ENCODE peak calls at places on chromosomes 6 and 20, in five cellular contexts. One of them, this sample, is unnamed.

GRCh38 chr20:6704132-6704861 is 63.2 kb upstream of the BMP2 start:
- DNase-seq in left ventricle myocardium inferior: no peak
- DNase-seq in cardiac muscle cell: peak; percentile 38
- DNase-seq in H9: no peak
- DNase-seq in AG09309: peak; percentile 63
- DNase-seq in this sample: no peak

GRCh38 chr6:35295521-35296315 is 1.9 kb upstream of the DEF6 start:
- DNase-seq in left ventricle myocardium inferior: no peak
- DNase-seq in cardiac muscle cell: no peak
- DNase-seq in H9: no peak
- DNase-seq in AG09309: no peak
- DNase-seq in this sample: no peak

GRCh38 chr6:128570439-128571063 is 50.2 kb upstream of the PTPRK start:
- DNase-seq in left ventricle myocardium inferior: no peak
- DNase-seq in cardiac muscle cell: no peak
- DNase-seq in H9: no peak
- DNase-seq in AG09309: no peak
- DNase-seq in this sample: no peak

GRCh38 chr6:6633898-6634734 is 45.6 kb downstream of the LY86 start:
- DNase-seq in left ventricle myocardium inferior: no peak
- DNase-seq in cardiac muscle cell: no peak
- DNase-seq in H9: no peak
- DNase-seq in AG09309: no peak
- DNase-seq in this sample: no peak

GRCh38 chr6:26613717-26614683 is 17.2 kb downstream of the ABT1 start:
- DNase-seq in left ventricle myocardium inferior: no peak
- DNase-seq in cardiac muscle cell: no peak
- DNase-seq in H9: peak; percentile 50
- DNase-seq in AG09309: no peak
- DNase-seq in this sample: no peak

GRCh38 chr6:44831002-44831610 is 443.6 kb downstream of the CDC5L start:
- DNase-seq in left ventricle myocardium inferior: no peak
- DNase-seq in cardiac muscle cell: peak; percentile 51
- DNase-seq in H9: no peak
- DNase-seq in AG09309: no peak
- DNase-seq in this sample: no peak

GRCh38 chr6:122681715-122682114 is 71.5 kb downstream of the PKIB start:
- DNase-seq in left ventricle myocardium inferior: no peak
- DNase-seq in cardiac muscle cell: no peak
- DNase-seq in H9: no peak
- DNase-seq in AG09309: no peak
- DNase-seq in this sample: no peak

GRCh38 chr20:48986899-48987298 is 59.2 kb upstream of the CSE1L start:
- DNase-seq in left ventricle myocardium inferior: no peak
- DNase-seq in cardiac muscle cell: peak; percentile 3
- DNase-seq in H9: no peak
- DNase-seq in AG09309: no peak
- DNase-seq in this sample: no peak

GRCh38 chr20:11387189-11387754 is 530.4 kb upstream of the BTBD3 start:
- DNase-seq in left ventricle myocardium inferior: no peak
- DNase-seq in cardiac muscle cell: peak; percentile 57
- DNase-seq in H9: no peak
- DNase-seq in AG09309: peak; percentile 70
- DNase-seq in this sample: no peak

GRCh38 chr6:1482381-1483166 is 93.2 kb downstream of the FOXF2 start:
- DNase-seq in left ventricle myocardium inferior: no peak
- DNase-seq in cardiac muscle cell: no peak
- DNase-seq in H9: no peak
- DNase-seq in AG09309: no peak
- DNase-seq in this sample: no peak

GRCh38 chr6:66986940-66987339 is 1279.9 kb upstream of the EYS start:
- DNase-seq in left ventricle myocardium inferior: no peak
- DNase-seq in cardiac muscle cell: no peak
- DNase-seq in H9: no peak
- DNase-seq in AG09309: no peak
- DNase-seq in this sample: no peak

GRCh38 chr6:41723178-41723935 is 12.1 kb downstream of the TFEB start:
- DNase-seq in left ventricle myocardium inferior: peak; percentile 84
- DNase-seq in cardiac muscle cell: peak; percentile 95
- DNase-seq in H9: peak; percentile 53
- DNase-seq in AG09309: peak; percentile 71
- DNase-seq in this sample: peak; percentile 76

GRCh38 chr6:1701668-1702353 is 92.1 kb downstream of the FOXC1 start:
- DNase-seq in left ventricle myocardium inferior: no peak
- DNase-seq in cardiac muscle cell: peak; percentile 93
- DNase-seq in H9: no peak
- DNase-seq in AG09309: peak; percentile 93
- DNase-seq in this sample: no peak

GRCh38 chr6:71386215-71386614 is 97.6 kb downstream of the OGFRL1 start:
- DNase-seq in left ventricle myocardium inferior: no peak
- DNase-seq in cardiac muscle cell: no peak
- DNase-seq in H9: no peak
- DNase-seq in AG09309: no peak
- DNase-seq in this sample: no peak

GRCh38 chr6:26250806-26251075 is 114.3 kb upstream of the BTN3A2 start:
- DNase-seq in left ventricle myocardium inferior: no peak
- DNase-seq in cardiac muscle cell: peak; percentile 63
- DNase-seq in H9: no peak
- DNase-seq in AG09309: no peak
- DNase-seq in this sample: no peak

GRCh38 chr6:105209950-105210706 is 30.3 kb upstream of the POPDC3 start:
- DNase-seq in left ventricle myocardium inferior: no peak
- DNase-seq in cardiac muscle cell: peak; percentile 72
- DNase-seq in H9: no peak
- DNase-seq in AG09309: peak; percentile 68
- DNase-seq in this sample: no peak

GRCh38 chr6:129510930-129511329 is 199.0 kb downstream of the ARHGAP18 start:
- DNase-seq in left ventricle myocardium inferior: no peak
- DNase-seq in cardiac muscle cell: peak; percentile 15
- DNase-seq in H9: no peak
- DNase-seq in AG09309: no peak
- DNase-seq in this sample: no peak

GRCh38 chr20:50017576-50018248 is 34.9 kb downstream of the SNAI1 start:
- DNase-seq in left ventricle myocardium inferior: no peak
- DNase-seq in cardiac muscle cell: peak; percentile 54
- DNase-seq in H9: no peak
- DNase-seq in AG09309: no peak
- DNase-seq in this sample: no peak

GRCh38 chr6:25962368-25963127 is at the start of gene TRIM38:
- DNase-seq in left ventricle myocardium inferior: peak; percentile 29
- DNase-seq in cardiac muscle cell: peak; percentile 95
- DNase-seq in H9: peak; percentile 32
- DNase-seq in AG09309: peak; percentile 85
- DNase-seq in this sample: peak; percentile 30

GRCh38 chr6:96659084-96659845 is 96.3 kb downstream of the FHL5 start:
- DNase-seq in left ventricle myocardium inferior: no peak
- DNase-seq in cardiac muscle cell: no peak
- DNase-seq in H9: no peak
- DNase-seq in AG09309: no peak
- DNase-seq in this sample: no peak

GRCh38 chr6:45903959-45904358 is 111.7 kb downstream of the CLIC5 start:
- DNase-seq in left ventricle myocardium inferior: no peak
- DNase-seq in cardiac muscle cell: no peak
- DNase-seq in H9: no peak
- DNase-seq in AG09309: no peak
- DNase-seq in this sample: no peak

GRCh38 chr20:24698706-24699206 is 229.3 kb downstream of the SYNDIG1 start:
- DNase-seq in left ventricle myocardium inferior: no peak
- DNase-seq in cardiac muscle cell: no peak
- DNase-seq in H9: peak; percentile 4
- DNase-seq in AG09309: no peak
- DNase-seq in this sample: no peak

GRCh38 chr20:63359937-63360849 is 956 bp downstream of the CHRNA4 start:
- DNase-seq in left ventricle myocardium inferior: no peak
- DNase-seq in cardiac muscle cell: no peak
- DNase-seq in H9: no peak
- DNase-seq in AG09309: no peak
- DNase-seq in this sample: no peak

GRCh38 chr6:145508107-145508506 is 227.2 kb downstream of the EPM2A start:
- DNase-seq in left ventricle myocardium inferior: no peak
- DNase-seq in cardiac muscle cell: peak; percentile 2
- DNase-seq in H9: peak; percentile 53
- DNase-seq in AG09309: no peak
- DNase-seq in this sample: no peak

DNA sequence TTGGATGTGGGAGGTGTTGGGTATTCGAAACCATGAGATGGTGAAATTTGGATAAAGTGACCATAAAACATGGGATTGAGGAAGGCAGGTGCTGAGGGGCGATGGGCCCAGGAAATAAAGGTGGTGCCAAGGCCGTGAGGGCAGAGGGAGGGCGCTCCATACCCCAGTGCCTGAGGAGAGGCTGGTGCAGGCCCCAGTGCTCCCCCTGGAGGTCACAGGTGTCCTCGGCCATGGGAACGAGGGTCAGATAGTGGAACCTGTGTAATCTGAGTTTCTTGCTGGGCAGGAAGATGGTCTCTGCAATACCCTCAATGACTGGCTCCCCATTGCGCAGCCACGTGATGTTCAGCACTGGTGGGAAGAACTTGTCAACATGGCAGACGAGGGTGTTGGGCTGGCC is 16.2 kb downstream of the HLA-DPB1 start:
- DNase-seq in left ventricle myocardium inferior: no peak
- DNase-seq in cardiac muscle cell: peak; percentile 16
- DNase-seq in H9: peak; percentile 88
- DNase-seq in AG09309: no peak
- DNase-seq in this sample: no peak
- TF ChIP-seq CTCF in left ventricle myocardium inferior: peak; percentile 65
- TF ChIP-seq CTCF in cardiac muscle cell: peak; percentile 49
- TF ChIP-seq CTCF in H9: peak; percentile 95
- TF ChIP-seq CTCF in AG09309: peak; percentile 38
- TF ChIP-seq CTCF in this sample: no peak

GRCh38 chr20:37693203-37693602 is 627 bp upstream of the CTNNBL1 start:
- DNase-seq in left ventricle myocardium inferior: no peak
- DNase-seq in cardiac muscle cell: no peak
- DNase-seq in H9: no peak
- DNase-seq in AG09309: no peak
- DNase-seq in this sample: no peak

GRCh38 chr20:37690626-37691369 is 3.0 kb upstream of the CTNNBL1 start:
- DNase-seq in left ventricle myocardium inferior: no peak
- DNase-seq in cardiac muscle cell: no peak
- DNase-seq in H9: no peak
- DNase-seq in AG09309: no peak
- DNase-seq in this sample: no peak

GRCh38 chr20:37695684-37696342 is 2.0 kb downstream of the CTNNBL1 start:
- DNase-seq in left ventricle myocardium inferior: no peak
- DNase-seq in cardiac muscle cell: no peak
- DNase-seq in H9: no peak
- DNase-seq in AG09309: no peak
- DNase-seq in this sample: no peak

GRCh38 chr20:37692447-37693166 is 1.2 kb upstream of the CTNNBL1 start:
- DNase-seq in left ventricle myocardium inferior: no peak
- DNase-seq in cardiac muscle cell: no peak
- DNase-seq in H9: no peak
- DNase-seq in AG09309: no peak
- DNase-seq in this sample: no peak

DNA sequence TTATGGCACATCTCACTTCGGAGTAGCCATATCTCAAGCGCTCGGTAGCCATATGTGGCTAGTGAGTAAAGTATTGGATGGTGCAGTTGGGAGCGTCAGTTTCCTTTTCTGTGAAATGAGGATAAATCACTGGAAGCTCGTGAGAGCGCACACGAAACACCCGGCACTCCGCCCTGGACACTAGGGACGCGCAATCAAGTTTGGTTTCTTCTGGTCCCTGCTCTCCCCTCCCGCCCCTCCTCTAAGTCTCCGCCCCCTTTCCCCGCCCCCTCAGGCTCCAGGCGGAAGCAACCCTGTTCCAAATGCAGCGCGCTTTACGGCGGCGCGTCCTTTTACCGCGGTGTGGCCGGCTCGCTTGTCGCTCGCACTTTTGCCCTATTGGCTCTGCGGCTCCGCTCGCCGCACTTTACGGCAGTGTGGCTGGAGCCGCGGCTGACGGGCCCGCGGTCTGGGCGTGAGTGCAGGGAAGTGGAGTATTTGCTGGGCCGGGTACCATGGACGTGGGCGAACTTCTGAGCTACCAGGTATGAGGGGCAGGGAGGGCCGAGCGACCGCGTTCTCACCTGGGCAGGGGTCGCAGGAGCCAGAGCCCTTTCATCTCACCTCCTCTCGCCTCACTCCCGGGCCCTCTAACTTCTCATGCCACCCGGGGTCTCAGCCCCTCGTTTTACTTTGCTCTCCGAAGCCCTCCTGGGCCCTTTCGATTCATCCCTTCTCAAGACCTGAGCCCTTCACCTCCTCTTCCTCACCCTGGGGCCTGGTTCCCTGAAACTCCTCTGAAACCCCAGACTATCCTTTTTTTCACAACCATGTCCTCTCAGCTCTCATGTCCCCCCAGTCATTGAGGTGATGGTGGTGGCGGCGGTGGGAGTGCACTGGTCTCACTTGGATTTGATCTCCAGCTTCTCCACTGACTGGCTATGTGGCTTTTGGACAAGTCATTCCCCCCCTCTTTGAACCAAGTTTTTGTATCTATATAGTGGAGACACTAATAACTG is at the start of gene CTNNBL1:
- DNase-seq in left ventricle myocardium inferior: peak; percentile 98
- DNase-seq in cardiac muscle cell: peak; percentile 98
- DNase-seq in H9: peak; percentile 98
- DNase-seq in AG09309: peak; percentile 89
- DNase-seq in this sample: peak; percentile 90
- TF ChIP-seq CTCF in left ventricle myocardium inferior: peak; percentile 36
- TF ChIP-seq CTCF in cardiac muscle cell: no peak
- TF ChIP-seq CTCF in H9: no peak
- TF ChIP-seq CTCF in AG09309: no peak
- TF ChIP-seq CTCF in this sample: no peak

GRCh38 chr6:131367206-131367873 is 205.7 kb upstream of the ARG1 start:
- DNase-seq in left ventricle myocardium inferior: no peak
- DNase-seq in cardiac muscle cell: no peak
- DNase-seq in H9: no peak
- DNase-seq in AG09309: no peak
- DNase-seq in this sample: no peak
- TF ChIP-seq CTCF in left ventricle myocardium inferior: no peak
- TF ChIP-seq CTCF in cardiac muscle cell: no peak
- TF ChIP-seq CTCF in H9: no peak
- TF ChIP-seq CTCF in AG09309: no peak
- TF ChIP-seq CTCF in this sample: no peak

DNA sequence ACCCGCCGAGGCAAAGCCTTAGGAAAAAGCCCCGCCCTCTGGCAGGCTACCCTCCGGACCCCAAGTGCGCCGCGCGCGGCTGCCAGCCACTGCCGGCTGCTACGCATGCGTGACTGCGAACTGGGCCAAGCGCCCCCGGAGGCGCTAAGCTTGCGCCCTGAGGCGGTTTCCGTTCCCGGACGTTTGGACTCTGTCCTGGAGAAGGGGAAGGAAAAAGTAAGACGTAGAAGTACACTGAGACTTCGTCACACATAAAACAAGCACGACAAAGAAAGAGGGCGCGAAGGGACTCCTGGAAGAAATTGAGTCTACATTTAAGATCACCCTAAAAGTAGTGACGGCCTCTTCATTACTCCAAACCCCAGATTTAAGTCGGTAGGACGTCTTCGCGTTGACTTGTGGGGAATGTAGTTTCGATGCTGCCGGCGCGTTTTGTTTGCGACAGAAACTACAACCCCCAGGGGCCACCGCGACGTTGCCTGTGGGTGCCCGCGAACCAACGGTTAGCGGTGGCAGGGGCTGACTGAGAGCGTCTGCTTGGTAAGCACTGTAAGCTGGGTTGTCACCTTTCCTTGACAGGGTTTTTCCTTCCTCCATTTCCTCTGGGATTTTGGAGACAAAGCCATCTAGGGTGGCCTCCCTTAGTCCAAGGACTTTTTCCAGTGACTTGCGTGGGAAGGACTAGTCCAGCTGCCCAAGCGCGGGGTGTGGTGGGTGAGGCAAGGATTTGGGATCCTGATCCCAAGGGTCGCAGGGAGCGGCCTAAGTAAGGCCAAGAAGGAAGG is at the start of gene CEP57L1:
- DNase-seq in left ventricle myocardium inferior: peak; percentile 99
- DNase-seq in cardiac muscle cell: peak; percentile 97
- DNase-seq in H9: peak; percentile 98
- DNase-seq in AG09309: peak; percentile 93
- DNase-seq in this sample: peak; percentile 86
- TF ChIP-seq CTCF in left ventricle myocardium inferior: no peak
- TF ChIP-seq CTCF in cardiac muscle cell: no peak
- TF ChIP-seq CTCF in H9: peak; percentile 11
- TF ChIP-seq CTCF in AG09309: peak; percentile 4
- TF ChIP-seq CTCF in this sample: no peak